ENCODE peak calls at places on chromosomes 6 and 20, in six cellular contexts. Q is DND-41, G is A172, O is prostate gland, W is D341Med, S is fibroblast of gingiva. V is an unnamed sample.

GRCh38 chr6:157759028-157759427 is 64.0 kb upstream of the SNX9 start:
- DNase-seq in G (no peak), O (no peak), Q (no peak), W (no peak), S (no peak), V (no peak)

GRCh38 chr6:43812850-43813584 is 43.0 kb downstream of the VEGFA start:
- DNase-seq in G (no peak), S (no peak), Q (peak), W (no peak), O (no peak), V (peak)

GRCh38 chr6:22682979-22683378 is 113.6 kb downstream of the HDGFL1 start:
- DNase-seq in Q (no peak), S (no peak), G (no peak), W (no peak), O (no peak), V (no peak)

GRCh38 chr6:130970839-130971410 is 92.1 kb downstream of the EPB41L2 start:
- DNase-seq in Q (no peak), W (no peak), S (no peak), O (no peak), G (no peak), V (no peak)

GRCh38 chr6:30156262-30156599 is 4.8 kb downstream of the TRIM10 start:
- DNase-seq in O (no peak), S (no peak), G (peak), W (no peak), Q (no peak), V (no peak)

GRCh38 chr6:99432877-99433276 is 7.8 kb upstream of the PNISR start:
- DNase-seq in O (no peak), G (no peak), Q (no peak), S (no peak), W (no peak), V (no peak)

GRCh38 chr6:57127763-57128162 is 37.8 kb downstream of the ZNF451 start:
- DNase-seq in O (peak), W (no peak), Q (no peak), S (no peak), G (no peak), V (no peak)

GRCh38 chr20:60055740-60056139 is 97.5 kb downstream of the CDH26 start:
- DNase-seq in O (no peak), G (peak), W (no peak), Q (peak), S (no peak), V (no peak)

GRCh38 chr6:150535151-150535816 is 64.4 kb upstream of the PLEKHG1 start:
- DNase-seq in S (no peak), O (no peak), W (no peak), G (no peak), Q (no peak), V (peak)

V was measured in NCI-H524 treated with DMSO at 0.1 percent for 48 hours.